ENCODE peak calls at places on chromosomes 13 and 19, in five cellular contexts. One of them, this sample, is unnamed.

GRCh38 chr19:33453207-33453736 is 68.3 kb downstream of the PEPD start:
- DNase-seq in GM12878: no peak
- DNase-seq in A549: no peak
- DNase-seq in endothelial cell of umbilical vein: no peak
- DNase-seq in HepG2: no peak
- DNase-seq in this sample: no peak

GRCh38 chr13:112697756-112698655 is 8.2 kb downstream of the ATP11A start:
- DNase-seq in GM12878: no peak
- DNase-seq in A549: no peak
- DNase-seq in endothelial cell of umbilical vein: no peak
- DNase-seq in HepG2: peak
- DNase-seq in this sample: no peak

GRCh38 chr13:23558675-23559536 is 11.3 kb upstream of the TNFRSF19 start:
- DNase-seq in GM12878: no peak
- DNase-seq in A549: peak
- DNase-seq in endothelial cell of umbilical vein: peak
- DNase-seq in HepG2: peak
- DNase-seq in this sample: peak

GRCh38 chr13:41621716-41622508 is 164.6 kb downstream of the RGCC start:
- DNase-seq in GM12878: no peak
- DNase-seq in A549: no peak
- DNase-seq in endothelial cell of umbilical vein: no peak
- DNase-seq in HepG2: peak
- DNase-seq in this sample: no peak

GRCh38 chr13:86906458-86906857 is 764.7 kb upstream of the SLITRK5 start:
- DNase-seq in GM12878: no peak
- DNase-seq in A549: no peak
- DNase-seq in endothelial cell of umbilical vein: no peak
- DNase-seq in HepG2: no peak
- DNase-seq in this sample: no peak

GRCh38 chr19:14432817-14433453 is at the start of gene PKN1:
- DNase-seq in GM12878: no peak
- DNase-seq in A549: peak
- DNase-seq in endothelial cell of umbilical vein: peak
- DNase-seq in HepG2: no peak
- DNase-seq in this sample: peak

GRCh38 chr19:4295972-4296771 is 6.0 kb downstream of the TMIGD2 start:
- DNase-seq in GM12878: no peak
- DNase-seq in A549: no peak
- DNase-seq in endothelial cell of umbilical vein: peak
- DNase-seq in HepG2: no peak
- DNase-seq in this sample: peak

GRCh38 chr19:2034729-2035589 is 16.1 kb downstream of the MKNK2 start:
- DNase-seq in GM12878: no peak
- DNase-seq in A549: no peak
- DNase-seq in endothelial cell of umbilical vein: no peak
- DNase-seq in HepG2: no peak
- DNase-seq in this sample: peak

GRCh38 chr13:113546571-113547247 is 37.8 kb upstream of the TFDP1 start:
- DNase-seq in GM12878: no peak
- DNase-seq in A549: no peak
- DNase-seq in endothelial cell of umbilical vein: peak
- DNase-seq in HepG2: no peak
- DNase-seq in this sample: no peak

GRCh38 chr19:12090807-12091206 is 26.3 kb downstream of the ZNF844 start:
- DNase-seq in GM12878: peak
- DNase-seq in A549: no peak
- DNase-seq in endothelial cell of umbilical vein: peak
- DNase-seq in HepG2: peak
- DNase-seq in this sample: peak

DNA sequence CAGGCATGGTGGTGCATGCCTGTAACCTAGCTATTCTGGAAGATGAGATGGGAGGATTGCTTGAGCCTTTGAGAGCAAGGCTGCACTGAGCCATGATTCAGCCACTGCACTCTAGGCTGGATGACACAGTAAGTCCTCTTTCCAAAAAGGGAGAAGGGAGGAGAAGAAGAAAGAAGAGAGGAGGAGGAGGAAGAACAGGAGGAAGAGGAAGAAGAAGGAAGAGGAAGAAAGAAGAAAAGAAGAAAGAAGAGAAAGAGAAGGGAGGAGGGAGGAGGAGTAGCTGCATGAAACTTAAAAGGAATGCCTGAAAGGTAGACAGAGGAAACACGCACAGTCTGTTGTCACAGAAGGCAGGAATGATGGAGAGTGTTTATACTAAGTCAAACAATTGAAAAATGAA is 3.6 kb upstream of the DPY19L3 start:
- DNase-seq in GM12878: no peak
- DNase-seq in A549: no peak
- DNase-seq in endothelial cell of umbilical vein: no peak
- DNase-seq in HepG2: no peak
- DNase-seq in this sample: no peak
- TF ChIP-seq POLR2A in GM12878: no peak
- TF ChIP-seq POLR2A in A549: no peak
- TF ChIP-seq POLR2A in endothelial cell of umbilical vein: no peak
- TF ChIP-seq POLR2A in HepG2: no peak
- TF ChIP-seq POLR2A in this sample: no peak

DNA sequence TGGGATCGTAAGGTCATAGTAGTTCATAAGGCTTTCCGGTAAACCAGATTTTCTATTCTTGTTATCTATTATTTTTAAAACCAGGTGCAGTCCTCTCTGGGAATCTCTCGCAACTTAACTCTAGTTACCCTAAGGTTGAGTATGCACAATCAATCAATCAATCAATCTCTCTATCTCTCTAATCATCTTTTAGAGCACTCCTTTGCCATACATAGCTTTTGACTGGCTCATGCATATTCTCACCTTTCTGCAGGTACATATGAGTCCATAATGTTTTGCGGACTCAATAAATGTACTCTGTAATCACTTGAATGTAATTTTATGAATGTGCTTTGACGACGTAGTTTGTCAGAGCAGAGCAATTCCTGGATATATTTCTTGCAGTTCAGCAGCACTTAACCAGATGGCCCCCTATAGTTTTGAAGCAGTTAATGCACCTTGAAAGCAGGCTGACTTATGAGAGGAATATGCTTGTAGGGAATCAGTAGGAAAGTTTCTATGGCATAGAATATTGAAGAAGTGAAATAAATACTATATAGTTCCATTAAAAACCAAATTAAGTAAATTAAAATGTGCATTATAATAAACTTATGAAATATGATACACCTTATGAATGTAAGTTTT is 524.7 kb downstream of the GPC5 start:
- DNase-seq in GM12878: no peak
- DNase-seq in A549: no peak
- DNase-seq in endothelial cell of umbilical vein: no peak
- DNase-seq in HepG2: peak
- DNase-seq in this sample: peak
- TF ChIP-seq MYC in GM12878: no peak
- TF ChIP-seq MYC in A549: no peak
- TF ChIP-seq MYC in endothelial cell of umbilical vein: no peak
- TF ChIP-seq MYC in HepG2: no peak
- TF ChIP-seq MYC in this sample: no peak

DNA sequence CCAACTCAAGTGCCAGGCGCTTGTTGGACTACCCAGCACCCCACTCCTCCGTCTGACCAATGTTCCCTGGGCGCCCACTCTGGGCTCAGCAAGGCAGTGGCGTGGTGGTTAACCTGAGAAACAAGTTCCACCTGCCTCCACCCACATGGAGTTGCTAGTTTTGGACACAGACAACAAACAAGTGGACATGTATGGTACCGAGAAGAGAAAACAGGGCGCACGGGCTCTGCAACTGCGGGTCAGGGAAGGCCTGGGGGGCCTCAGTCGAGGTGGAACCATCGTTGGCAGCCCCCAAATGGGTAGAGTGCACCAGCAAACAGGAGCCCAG is 2.5 kb downstream of the MIER2 start:
- DNase-seq in GM12878: no peak
- DNase-seq in A549: no peak
- DNase-seq in endothelial cell of umbilical vein: no peak
- DNase-seq in HepG2: no peak
- DNase-seq in this sample: no peak
- H3K4me3 ChIP-seq in GM12878: peak
- H3K4me3 ChIP-seq in A549: no peak
- H3K4me3 ChIP-seq in endothelial cell of umbilical vein: peak
- H3K4me3 ChIP-seq in HepG2: peak
- H3K4me3 ChIP-seq in this sample: peak

DNA sequence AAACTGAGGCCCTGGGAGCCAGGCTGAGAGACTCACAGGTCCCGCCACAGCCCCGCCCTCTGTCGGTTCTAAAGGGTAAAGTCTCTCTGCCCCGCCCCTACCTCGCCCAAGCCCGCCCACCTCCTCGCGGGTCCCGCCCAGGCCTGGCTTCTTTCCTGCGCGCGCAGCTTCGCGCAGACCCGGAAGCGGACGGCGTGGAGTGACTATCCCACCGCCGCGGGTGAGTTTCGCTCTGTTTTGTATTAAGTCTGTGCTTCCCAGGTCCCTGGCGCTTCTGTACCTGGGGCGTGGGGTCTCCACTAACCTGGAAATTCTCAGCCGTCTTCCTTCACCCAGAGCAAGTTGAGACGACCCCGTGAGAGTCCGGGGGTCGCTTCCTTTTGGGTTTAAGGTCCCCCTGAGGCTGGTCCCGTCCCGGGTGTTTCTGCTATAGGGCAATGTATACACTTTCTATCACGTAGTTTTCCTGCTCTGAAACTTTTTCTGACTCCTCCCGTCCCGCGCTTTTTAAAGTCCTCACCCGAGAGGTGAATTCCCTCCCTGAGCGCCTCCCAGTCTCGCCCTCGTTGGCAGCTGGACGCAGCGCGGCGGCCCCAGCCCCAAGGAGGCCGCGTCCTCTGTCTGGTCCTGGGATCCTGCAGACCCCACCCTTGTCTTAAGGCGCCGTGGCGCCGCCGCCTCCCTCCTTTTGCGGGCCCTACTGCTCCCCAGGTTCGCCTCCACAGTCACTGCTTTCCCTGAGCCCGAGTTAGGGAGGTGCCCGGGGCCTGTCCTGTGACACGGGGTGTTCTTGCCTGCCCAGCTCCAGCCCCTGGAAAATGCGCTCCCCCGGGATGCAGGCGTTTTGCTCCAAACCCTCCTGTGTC is at the start of gene ZNF765:
- DNase-seq in GM12878: peak
- DNase-seq in A549: peak
- DNase-seq in endothelial cell of umbilical vein: peak
- DNase-seq in HepG2: peak
- DNase-seq in this sample: peak
- TF ChIP-seq POLR2A in GM12878: peak
- TF ChIP-seq POLR2A in A549: peak
- TF ChIP-seq POLR2A in endothelial cell of umbilical vein: peak
- TF ChIP-seq POLR2A in HepG2: peak
- TF ChIP-seq POLR2A in this sample: peak

GRCh38 chr19:16654151-16654550 is 5.8 kb downstream of the SMIM7 start:
- DNase-seq in GM12878: no peak
- DNase-seq in A549: peak
- DNase-seq in endothelial cell of umbilical vein: no peak
- DNase-seq in HepG2: peak
- DNase-seq in this sample: peak
- TF ChIP-seq MYC in GM12878: no peak
- TF ChIP-seq MYC in A549: no peak
- TF ChIP-seq MYC in endothelial cell of umbilical vein: no peak
- TF ChIP-seq MYC in HepG2: no peak
- TF ChIP-seq MYC in this sample: no peak

DNA sequence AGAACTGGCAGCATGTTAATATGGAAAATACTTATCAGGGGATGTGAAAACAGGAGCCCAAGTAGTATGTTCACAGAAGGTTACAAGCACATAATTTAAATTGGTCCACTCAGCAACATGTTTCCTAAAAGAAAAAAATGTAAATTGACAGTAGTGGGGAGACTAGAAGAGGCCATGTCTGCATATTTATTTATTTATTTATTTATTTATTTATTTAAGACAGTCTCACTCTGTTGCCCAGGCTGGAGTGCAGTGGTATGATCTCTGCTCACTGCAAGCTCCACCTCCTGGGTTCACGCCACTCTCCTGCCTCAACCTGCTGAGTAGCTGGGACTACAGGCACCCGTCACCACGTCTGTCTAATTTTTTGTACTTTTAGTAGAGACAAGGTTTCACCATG is 13.7 kb upstream of the ZNF8 start:
- DNase-seq in GM12878: no peak
- DNase-seq in A549: no peak
- DNase-seq in endothelial cell of umbilical vein: no peak
- DNase-seq in HepG2: no peak
- DNase-seq in this sample: no peak
- H3K4me3 ChIP-seq in GM12878: no peak
- H3K4me3 ChIP-seq in A549: no peak
- H3K4me3 ChIP-seq in endothelial cell of umbilical vein: no peak
- H3K4me3 ChIP-seq in HepG2: no peak
- H3K4me3 ChIP-seq in this sample: no peak